ENCODE peak calls at places on chromosomes 6 and 20, in four cellular contexts. One of them, this sample, is unnamed.

GRCh38 chr6:45323656-45324224 is 4.4 kb upstream of the RUNX2 start:
- DNase-seq in NCI-H748 treated with DMSO at 0.1 percent for 48 hours: no peak
- DNase-seq in cortex of kidney: no peak
- DNase-seq in stimulated activated CD4-positive, alpha-beta T cell treated with anti-CD3 and anti-CD28 coated beads, Interleukin-12 subunit alpha, Interleukin-12 subunit beta, amount 100 ng/mL, for 24 hours: no peak
- DNase-seq in this sample: no peak

GRCh38 chr6:47789553-47789952 is 7.7 kb downstream of the OPN5 start:
- DNase-seq in NCI-H748 treated with DMSO at 0.1 percent for 48 hours: no peak
- DNase-seq in cortex of kidney: no peak
- DNase-seq in stimulated activated CD4-positive, alpha-beta T cell treated with anti-CD3 and anti-CD28 coated beads, Interleukin-12 subunit alpha, Interleukin-12 subunit beta, amount 100 ng/mL, for 24 hours: no peak
- DNase-seq in this sample: no peak

GRCh38 chr20:41361757-41362747 is 4.6 kb downstream of the EMILIN3 start:
- DNase-seq in NCI-H748 treated with DMSO at 0.1 percent for 48 hours: no peak
- DNase-seq in cortex of kidney: no peak
- DNase-seq in stimulated activated CD4-positive, alpha-beta T cell treated with anti-CD3 and anti-CD28 coated beads, Interleukin-12 subunit alpha, Interleukin-12 subunit beta, amount 100 ng/mL, for 24 hours: no peak
- DNase-seq in this sample: no peak

GRCh38 chr6:44217332-44218143 is 812 bp downstream of the MYMX start:
- DNase-seq in NCI-H748 treated with DMSO at 0.1 percent for 48 hours: no peak
- DNase-seq in cortex of kidney: no peak
- DNase-seq in stimulated activated CD4-positive, alpha-beta T cell treated with anti-CD3 and anti-CD28 coated beads, Interleukin-12 subunit alpha, Interleukin-12 subunit beta, amount 100 ng/mL, for 24 hours: no peak
- DNase-seq in this sample: no peak

GRCh38 chr6:28429781-28430180 is 13.5 kb downstream of the ZSCAN23 start:
- DNase-seq in NCI-H748 treated with DMSO at 0.1 percent for 48 hours: no peak
- DNase-seq in cortex of kidney: no peak
- DNase-seq in stimulated activated CD4-positive, alpha-beta T cell treated with anti-CD3 and anti-CD28 coated beads, Interleukin-12 subunit alpha, Interleukin-12 subunit beta, amount 100 ng/mL, for 24 hours: no peak
- DNase-seq in this sample: no peak

GRCh38 chr6:9197726-9198125 is 762.4 kb upstream of the SLC35B3 start:
- DNase-seq in NCI-H748 treated with DMSO at 0.1 percent for 48 hours: no peak
- DNase-seq in cortex of kidney: no peak
- DNase-seq in stimulated activated CD4-positive, alpha-beta T cell treated with anti-CD3 and anti-CD28 coated beads, Interleukin-12 subunit alpha, Interleukin-12 subunit beta, amount 100 ng/mL, for 24 hours: no peak
- DNase-seq in this sample: no peak

GRCh38 chr6:123926000-123926399 is 122.3 kb downstream of the NKAIN2 start:
- DNase-seq in NCI-H748 treated with DMSO at 0.1 percent for 48 hours: no peak
- DNase-seq in cortex of kidney: no peak
- DNase-seq in stimulated activated CD4-positive, alpha-beta T cell treated with anti-CD3 and anti-CD28 coated beads, Interleukin-12 subunit alpha, Interleukin-12 subunit beta, amount 100 ng/mL, for 24 hours: no peak
- DNase-seq in this sample: peak

GRCh38 chr6:26351544-26351953 is 13.4 kb upstream of the BTN3A2 start:
- DNase-seq in NCI-H748 treated with DMSO at 0.1 percent for 48 hours: no peak
- DNase-seq in cortex of kidney: no peak
- DNase-seq in stimulated activated CD4-positive, alpha-beta T cell treated with anti-CD3 and anti-CD28 coated beads, Interleukin-12 subunit alpha, Interleukin-12 subunit beta, amount 100 ng/mL, for 24 hours: no peak
- DNase-seq in this sample: peak

GRCh38 chr6:36933102-36933501 is 21.4 kb upstream of the PI16 start:
- DNase-seq in NCI-H748 treated with DMSO at 0.1 percent for 48 hours: no peak
- DNase-seq in cortex of kidney: no peak
- DNase-seq in stimulated activated CD4-positive, alpha-beta T cell treated with anti-CD3 and anti-CD28 coated beads, Interleukin-12 subunit alpha, Interleukin-12 subunit beta, amount 100 ng/mL, for 24 hours: no peak
- DNase-seq in this sample: peak

GRCh38 chr6:54655162-54655561 is 191.4 kb upstream of the FAM83B start:
- DNase-seq in NCI-H748 treated with DMSO at 0.1 percent for 48 hours: peak
- DNase-seq in cortex of kidney: no peak
- DNase-seq in stimulated activated CD4-positive, alpha-beta T cell treated with anti-CD3 and anti-CD28 coated beads, Interleukin-12 subunit alpha, Interleukin-12 subunit beta, amount 100 ng/mL, for 24 hours: no peak
- DNase-seq in this sample: no peak

GRCh38 chr6:137403855-137404254 is 90.3 kb downstream of the OLIG3 start:
- DNase-seq in NCI-H748 treated with DMSO at 0.1 percent for 48 hours: peak
- DNase-seq in cortex of kidney: no peak
- DNase-seq in stimulated activated CD4-positive, alpha-beta T cell treated with anti-CD3 and anti-CD28 coated beads, Interleukin-12 subunit alpha, Interleukin-12 subunit beta, amount 100 ng/mL, for 24 hours: no peak
- DNase-seq in this sample: no peak

This sample was measured in amniotic epithelial cell.